ENCODE peak calls at places on chromosomes 16 and 17, in eight cellular contexts. O, J, M, H, K, S, Y and V are unnamed samples.

GRCh38 chr17:78823282-78824046 is 17.1 kb downstream of the USP36 start:
- DNase-seq in O (no peak), Y (no peak), S (no peak), K (no peak), H (no peak), J (no peak), M (no peak), V (no peak)

GRCh38 chr16:75062135-75062943 is 54.2 kb downstream of the LDHD start:
- DNase-seq in H (no peak), O (no peak), M (no peak), Y (no peak), K (no peak), S (no peak), J (no peak), V (no peak)

GRCh38 chr17:412211-413015 is 59.8 kb upstream of the RPH3AL start:
- DNase-seq in O (peak; percentile 55), S (peak; percentile 23), J (no peak), H (peak; percentile 86), Y (peak; percentile 55), K (no peak), M (peak; percentile 13), V (peak; percentile 54)

GRCh38 chr16:84699147-84699711 is 571 bp upstream of the USP10 start:
- DNase-seq in O (peak; percentile 43), M (no peak), K (no peak), Y (no peak), H (peak; percentile 20), S (no peak), J (no peak), V (no peak)

GRCh38 chr17:71842991-71843390 is 277.8 kb upstream of the SOX9 start:
- DNase-seq in J (no peak), H (no peak), Y (no peak), K (no peak), S (no peak), M (no peak), O (no peak), V (no peak)

GRCh38 chr16:2415085-2415484 is 14.2 kb upstream of the CCNF start:
- DNase-seq in H (no peak), J (no peak), S (no peak), O (no peak), Y (no peak), K (no peak), M (no peak), V (no peak)

GRCh38 chr16:72400257-72401078 is 228.5 kb upstream of the PMFBP1 start:
- DNase-seq in H (peak; percentile 65), K (peak; percentile 6), Y (peak; percentile 71), J (peak; percentile 21), O (peak; percentile 45), S (no peak), M (peak; percentile 10), V (peak; percentile 74)

GRCh38 chr16:2511128-2511785 is 2.5 kb upstream of the ATP6V0C start:
- DNase-seq in H (peak; percentile 72), Y (no peak), M (peak; percentile 32), S (no peak), J (no peak), K (no peak), O (no peak), V (no peak)

GRCh38 chr16:2278272-2278608 is 10.3 kb upstream of the RNPS1 start:
- DNase-seq in J (peak; percentile 53), O (no peak), M (no peak), K (no peak), H (no peak), Y (peak; percentile 18), S (no peak), V (no peak)

GRCh38 chr17:7445011-7445927 is at the start of gene CHRNB1:
- DNase-seq in M (peak; percentile 78), H (no peak), K (no peak), S (no peak), O (peak; percentile 49), Y (peak; percentile 85), J (peak; percentile 86), V (peak; percentile 80)

GRCh38 chr17:9825751-9826150 is at the start of gene GLP2R:
- DNase-seq in J (no peak), M (no peak), K (no peak), H (no peak), O (no peak), S (no peak), Y (no peak), V (no peak)